ENCODE peak calls at places on chromosomes 2 and 18, in seven cellular contexts. K, C, Y, W, M, D and U are unnamed samples. For H3K4me1, the result is how much of the 10 kb centered on the place peaks cover.

GRCh38 chr2:47323009-47323821 is 79.7 kb upstream of the MSH2 start:
- DNase-seq in K (peak), C (peak), Y (peak), W (peak), M (peak), D (peak), U (peak)

GRCh38 chr18:42414756-42415454 is 459.9 kb downstream of the PIK3C3 start:
- DNase-seq in K (no peak), C (no peak), Y (no peak), W (no peak), M (no peak), D (no peak), U (no peak)

GRCh38 chr2:151886235-151886634 is 58.0 kb upstream of the ARL5A start:
- DNase-seq in K (no peak), C (no peak), Y (no peak), W (no peak), M (no peak), D (peak), U (no peak)

GRCh38 chr2:201447116-201447515 is 4.1 kb downstream of the TRAK2 start:
- DNase-seq in K (no peak), C (no peak), Y (no peak), W (no peak), M (no peak), D (no peak), U (no peak)

GRCh38 chr2:23588106-23588505 is 203.1 kb downstream of the KLHL29 start:
- DNase-seq in K (no peak), C (no peak), Y (no peak), W (no peak), M (no peak), D (no peak), U (no peak)

GRCh38 chr18:44654555-44654954 is 26.1 kb upstream of the SETBP1 start:
- DNase-seq in K (no peak), C (no peak), Y (no peak), W (no peak), M (no peak), D (no peak), U (no peak)

GRCh38 chr2:46701152-46701551 is 214.5 kb downstream of the MCFD2 start:
- DNase-seq in K (no peak), C (no peak), Y (no peak), W (no peak), M (no peak), D (no peak), U (no peak)

GRCh38 chr18:79366177-79367094 is 29.3 kb upstream of the NFATC1 start:
- DNase-seq in K (no peak), C (peak), Y (no peak), W (no peak), M (no peak), D (no peak), U (no peak)

GRCh38 chr2:220893411-220893810 is 678.7 kb downstream of the EPHA4 start:
- DNase-seq in K (no peak), C (no peak), Y (no peak), W (no peak), M (no peak), D (no peak), U (no peak)

GRCh38 chr2:88011011-88011410 is 5.3 kb downstream of the RNU2-63P start:
- DNase-seq in K (no peak), C (no peak), Y (no peak), W (no peak), M (no peak), D (no peak), U (no peak)

DNA sequence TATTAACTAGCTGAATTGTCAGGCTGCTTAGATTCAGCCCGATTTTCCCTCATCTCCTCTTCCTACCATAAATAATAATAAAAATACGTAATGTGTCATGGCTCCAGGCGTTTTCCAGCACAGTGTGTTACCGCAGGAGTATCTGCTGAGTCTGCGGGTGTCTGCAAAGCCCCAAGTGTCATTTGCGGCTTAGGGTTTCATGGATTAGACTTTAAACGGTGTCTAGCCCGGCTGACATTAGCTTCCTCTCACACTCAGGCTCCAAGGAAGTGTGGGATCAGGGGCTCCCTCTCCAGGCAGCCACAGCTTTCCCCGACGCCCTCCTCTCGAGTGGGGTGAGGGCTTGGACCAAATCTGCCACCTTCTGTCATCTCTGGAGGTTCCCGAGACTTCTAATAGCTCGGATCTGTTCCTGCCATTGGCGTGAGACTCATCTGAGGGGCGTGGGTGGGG is 14.1 kb upstream of the HOXD1 start:
- DNase-seq in K (no peak), C (no peak), Y (no peak), W (no peak), M (peak), D (no peak), U (no peak)
- H3K4me3 ChIP-seq in K (no peak), C (no peak), Y (no peak), W (no peak), M (no peak), D (peak), U (peak)

DNA sequence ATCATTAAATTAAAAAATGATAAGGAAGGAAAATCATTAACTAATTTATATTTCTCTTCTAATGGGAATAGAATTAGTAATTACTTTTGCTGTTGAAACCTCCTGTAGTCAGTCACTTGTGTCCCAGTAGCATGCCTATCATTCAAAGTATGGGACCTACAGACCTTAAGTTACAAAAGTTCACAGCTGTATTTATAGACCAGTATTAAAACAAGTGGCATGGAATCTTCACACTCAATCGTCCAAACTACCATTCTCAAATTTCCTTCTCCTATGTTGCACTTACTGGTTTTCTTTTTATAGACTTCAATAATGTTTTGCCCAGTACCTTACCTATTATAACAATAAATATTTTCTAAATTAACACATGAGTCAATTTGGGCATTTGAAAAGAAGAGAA is 639.9 kb downstream of the ERBB4 start:
- DNase-seq in K (no peak), C (no peak), Y (no peak), W (no peak), M (no peak), D (no peak), U (no peak)
- TF ChIP-seq SIN3A in K (no peak), C (no peak), Y (no peak), W (no peak), M (no peak), D (no peak), U (no peak)

GRCh38 chr2:11683966-11684365 is 14.0 kb upstream of the NTSR2 start:
- DNase-seq in K (no peak), C (no peak), Y (no peak), W (no peak), M (no peak), D (no peak), U (no peak)
- H3K4me1 ChIP-seq in K (under half), C (under half), Y (under half), W (under half), M (under half), D (under half), U (under half)

GRCh38 chr2:187581125-187581896 is 27.1 kb upstream of the TFPI start:
- DNase-seq in K (peak), C (peak), Y (peak), W (no peak), M (no peak), D (peak), U (peak)
- H3K4me3 ChIP-seq in K (no peak), C (no peak), Y (no peak), W (no peak), M (no peak), D (peak), U (peak)

GRCh38 chr18:49177812-49178211 is 227.0 kb upstream of the SMAD7 start:
- DNase-seq in K (no peak), C (no peak), Y (no peak), W (no peak), M (no peak), D (peak), U (no peak)
- TF ChIP-seq SIN3A in K (no peak), C (no peak), Y (no peak), W (no peak), M (no peak), D (no peak), U (no peak)

GRCh38 chr18:58009166-58009565 is 34.9 kb upstream of the NEDD4L start:
- DNase-seq in K (no peak), C (no peak), Y (no peak), W (no peak), M (no peak), D (no peak), U (no peak)

GRCh38 chr18:58015045-58015444 is 29.0 kb upstream of the NEDD4L start:
- DNase-seq in K (no peak), C (no peak), Y (no peak), W (peak), M (no peak), D (no peak), U (no peak)

GRCh38 chr18:58013241-58014211 is 30.5 kb upstream of the NEDD4L start:
- DNase-seq in K (no peak), C (no peak), Y (no peak), W (no peak), M (no peak), D (peak), U (peak)

GRCh38 chr18:58010265-58010664 is 33.8 kb upstream of the NEDD4L start:
- DNase-seq in K (no peak), C (no peak), Y (no peak), W (no peak), M (no peak), D (no peak), U (no peak)

GRCh38 chr18:58012356-58012755 is 31.7 kb upstream of the NEDD4L start:
- DNase-seq in K (no peak), C (no peak), Y (no peak), W (no peak), M (no peak), D (peak), U (no peak)
- H3K4me1 ChIP-seq in K (under half), C (under half), Y (under half), W (under half), M (under half), D (half or more), U (under half)

DNA sequence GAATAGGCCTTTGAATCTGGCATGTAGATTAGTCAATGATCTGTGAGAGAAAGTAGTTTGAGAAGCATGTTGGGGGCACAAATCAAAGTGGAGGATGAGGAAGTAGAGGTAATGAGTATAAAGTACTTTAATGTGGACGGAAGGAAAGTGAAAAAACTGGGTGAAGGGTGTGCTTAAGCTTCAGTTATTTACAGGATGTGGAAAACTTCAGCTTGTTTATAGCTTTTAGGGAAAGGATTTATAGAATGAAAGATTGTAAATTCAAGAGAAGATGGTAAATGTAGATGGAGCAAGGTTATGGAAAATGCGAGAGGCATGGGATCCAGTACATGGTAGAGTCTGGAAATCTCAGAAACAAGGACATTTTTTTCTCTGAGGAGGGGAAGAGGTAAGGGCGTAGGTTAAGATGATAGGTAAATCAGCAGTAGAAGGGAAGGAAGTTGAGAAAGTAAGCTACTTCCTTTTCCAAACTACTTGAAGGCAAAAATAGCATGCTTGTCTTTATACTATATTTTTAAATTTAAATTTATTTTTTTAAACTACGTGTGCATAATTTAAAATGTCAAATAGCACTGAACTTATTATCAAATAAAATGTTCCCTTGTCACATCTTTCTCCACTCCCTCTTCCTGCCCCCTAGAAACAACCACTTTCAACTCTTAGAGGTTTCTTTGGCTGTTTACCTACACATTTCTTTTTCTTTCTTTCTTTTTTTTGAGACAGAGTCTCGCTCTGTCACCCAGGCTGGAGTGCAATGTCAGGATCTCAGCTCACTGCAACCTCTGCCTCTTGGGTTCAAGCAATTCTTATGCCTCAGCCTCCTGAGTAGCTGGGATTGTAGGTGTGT is 8.5 kb downstream of the FAM117B start:
- DNase-seq in K (no peak), C (no peak), Y (no peak), W (no peak), M (no peak), D (no peak), U (no peak)
- H3K4me3 ChIP-seq in K (no peak), C (no peak), Y (no peak), W (peak), M (no peak), D (no peak), U (no peak)

DNA sequence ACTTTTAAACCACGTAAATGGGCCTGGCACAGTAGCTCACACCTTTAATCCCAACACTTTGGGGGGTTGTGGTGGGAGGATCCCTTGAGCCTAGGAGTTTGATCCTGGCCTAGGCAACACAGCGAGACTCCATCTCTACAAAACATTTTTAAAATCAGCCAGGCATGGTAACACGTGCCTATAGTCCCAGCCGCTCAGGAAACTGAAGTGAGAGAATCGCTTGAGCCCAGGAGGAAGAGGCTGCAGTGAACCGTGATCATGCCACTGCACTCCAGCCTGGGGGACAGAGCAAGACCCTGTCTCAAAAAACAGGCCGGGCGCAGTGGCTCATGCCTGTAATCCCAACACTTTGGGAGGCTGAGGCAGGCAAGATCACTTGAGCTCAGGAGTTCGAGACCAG is 12.2 kb downstream of the ROCK1 start:
- DNase-seq in K (no peak), C (no peak), Y (no peak), W (no peak), M (no peak), D (no peak), U (no peak)
- TF ChIP-seq SIN3A in K (no peak), C (no peak), Y (no peak), W (no peak), M (no peak), D (no peak), U (no peak)

GRCh38 chr2:174023591-174024523 is 58.7 kb upstream of the SP3 start:
- DNase-seq in K (no peak), C (peak), Y (peak), W (no peak), M (peak), D (peak), U (no peak)
- H3K4me1 ChIP-seq in K (under half), C (under half), Y (under half), W (under half), M (under half), D (under half), U (under half)

GRCh38 chr2:16015210-16015902 is 75.0 kb downstream of the MYCN start:
- DNase-seq in K (no peak), C (no peak), Y (no peak), W (no peak), M (no peak), D (no peak), U (no peak)

GRCh38 chr2:16012626-16013501 is 72.5 kb downstream of the MYCN start:
- DNase-seq in K (no peak), C (no peak), Y (no peak), W (no peak), M (peak), D (no peak), U (no peak)

GRCh38 chr2:16013571-16013970 is 73.2 kb downstream of the MYCN start:
- DNase-seq in K (no peak), C (no peak), Y (no peak), W (no peak), M (no peak), D (no peak), U (no peak)

GRCh38 chr2:16014802-16015201 is 74.5 kb downstream of the MYCN start:
- DNase-seq in K (no peak), C (no peak), Y (no peak), W (no peak), M (no peak), D (no peak), U (no peak)

DNA sequence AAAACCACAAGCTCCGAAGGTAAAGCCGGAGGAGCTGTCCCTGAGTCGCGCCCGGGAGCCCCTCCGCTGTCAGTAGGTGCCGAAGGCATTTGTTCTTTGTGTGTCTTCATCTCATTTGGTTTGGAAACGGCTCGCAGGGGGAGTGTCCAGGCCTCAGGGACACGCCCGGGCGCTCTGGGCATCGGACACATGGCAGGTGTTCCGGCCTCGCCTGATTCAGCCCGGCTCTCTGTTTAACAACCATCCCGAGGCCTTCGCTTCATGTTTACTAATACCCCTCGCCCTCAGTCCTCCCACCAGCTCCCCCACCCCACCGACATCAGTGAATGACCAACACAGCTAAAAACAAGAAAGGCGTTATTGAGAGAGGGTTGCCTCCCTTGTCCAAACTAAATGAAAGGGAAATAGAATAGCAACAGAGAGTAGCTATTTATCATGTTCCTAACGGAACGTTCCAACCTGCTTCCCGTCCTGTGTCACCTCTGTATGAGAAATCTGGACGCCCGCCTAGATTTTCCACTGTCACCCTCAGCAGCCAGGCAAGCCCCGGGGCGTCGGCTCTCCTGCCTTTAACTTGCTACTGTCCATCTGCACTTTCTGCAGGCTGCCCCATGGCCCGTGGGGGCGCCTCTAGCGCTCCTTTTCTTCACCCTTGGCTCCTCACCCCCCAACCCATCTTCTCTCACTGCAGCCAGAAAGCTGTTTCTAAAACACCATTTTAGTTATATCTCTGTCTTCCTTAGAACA is 73.9 kb downstream of the MYCN start:
- DNase-seq in K (no peak), C (no peak), Y (no peak), W (no peak), M (no peak), D (no peak), U (no peak)
- H3K4me3 ChIP-seq in K (no peak), C (no peak), Y (no peak), W (no peak), M (no peak), D (no peak), U (no peak)